ENCODE peak calls at places on chromosomes 3 and 15, in eight cellular contexts. W, J, T, X, K, C, E and A are unnamed samples. For H3K4me1 and H3K9me3, the result is how much of the 10 kb centered on the place peaks cover.

GRCh38 chr3:53303957-53304356 is 43.4 kb downstream of the DCP1A start:
- DNase-seq in W (no peak), J (no peak), T (no peak), X (no peak), K (no peak), C (no peak), E (no peak), A (no peak)

GRCh38 chr3:143571548-143571947 is 276.7 kb downstream of the SLC9A9 start:
- DNase-seq in W (no peak), J (no peak), T (no peak), X (no peak), K (no peak), C (no peak), E (no peak), A (no peak)

GRCh38 chr15:40909662-40910625 is 15.7 kb downstream of the VPS18 start:
- DNase-seq in W (no peak), J (peak), T (no peak), X (no peak), K (peak), C (no peak), E (no peak), A (no peak)

GRCh38 chr15:65653341-65653740 is 31.6 kb downstream of the SLC24A1 start:
- DNase-seq in W (no peak), J (no peak), T (no peak), X (no peak), K (no peak), C (no peak), E (peak), A (no peak)

GRCh38 chr3:136473716-136474326 is 223.7 kb downstream of the PCCB start:
- DNase-seq in W (no peak), J (no peak), T (no peak), X (no peak), K (no peak), C (no peak), E (peak), A (no peak)

GRCh38 chr15:55327392-55327791 is 8.4 kb downstream of the PIGB start:
- DNase-seq in W (no peak), J (no peak), T (no peak), X (no peak), K (no peak), C (no peak), E (no peak), A (no peak)

GRCh38 chr15:28952666-28953491 is 67.1 kb downstream of the APBA2 start:
- DNase-seq in W (no peak), J (no peak), T (no peak), X (no peak), K (no peak), C (no peak), E (no peak), A (peak)

GRCh38 chr15:88648357-88649214 is 9.8 kb downstream of the ISG20 start:
- DNase-seq in W (peak), J (peak), T (no peak), X (no peak), K (peak), C (no peak), E (no peak), A (no peak)

GRCh38 chr3:148455098-148455497 is 242.6 kb upstream of the AGTR1 start:
- DNase-seq in W (no peak), J (no peak), T (peak), X (no peak), K (no peak), C (no peak), E (no peak), A (no peak)

GRCh38 chr15:91664224-91664836 is 189.2 kb upstream of the SLCO3A1 start:
- DNase-seq in W (no peak), J (no peak), T (no peak), X (no peak), K (no peak), C (no peak), E (no peak), A (no peak)

GRCh38 chr3:13280856-13281656 is 139.1 kb downstream of the NUP210 start:
- DNase-seq in W (peak), J (no peak), T (no peak), X (no peak), K (no peak), C (no peak), E (no peak), A (no peak)

GRCh38 chr3:109257269-109257668 is 59.0 kb downstream of the DPPA2 start:
- DNase-seq in W (no peak), J (no peak), T (no peak), X (no peak), K (no peak), C (no peak), E (no peak), A (no peak)

GRCh38 chr3:126118591-126118990 is 34.7 kb upstream of the SLC41A3 start:
- DNase-seq in W (peak), J (peak), T (peak), X (no peak), K (no peak), C (no peak), E (no peak), A (no peak)

GRCh38 chr15:85810075-85810474 is 15.3 kb upstream of the KLHL25 start:
- DNase-seq in W (no peak), J (no peak), T (no peak), X (no peak), K (no peak), C (no peak), E (no peak), A (no peak)

GRCh38 chr3:14335774-14336413 is 66.5 kb upstream of the SLC6A6 start:
- DNase-seq in W (no peak), J (no peak), T (no peak), X (no peak), K (no peak), C (no peak), E (no peak), A (no peak)

GRCh38 chr3:120147072-120147871 is 53.0 kb upstream of the GSK3B start:
- DNase-seq in W (no peak), J (peak), T (no peak), X (peak), K (peak), C (no peak), E (peak), A (no peak)

GRCh38 chr15:55319537-55320325 is 709 bp downstream of the PIGB start:
- DNase-seq in W (no peak), J (peak), T (peak), X (no peak), K (no peak), C (no peak), E (peak), A (peak)

GRCh38 chr3:178084938-178085816 is 451.1 kb upstream of the KCNMB2 start:
- DNase-seq in W (peak), J (peak), T (peak), X (peak), K (peak), C (no peak), E (peak), A (peak)

GRCh38 chr3:197795200-197795599 is 4.1 kb downstream of the LRCH3 start:
- DNase-seq in W (no peak), J (no peak), T (peak), X (no peak), K (no peak), C (no peak), E (no peak), A (no peak)

GRCh38 chr3:116920836-116921596 is 211.4 kb downstream of the TUSC7 start:
- DNase-seq in W (no peak), J (no peak), T (no peak), X (no peak), K (no peak), C (no peak), E (no peak), A (no peak)

GRCh38 chr3:148718982-148719862 is 21.5 kb downstream of the AGTR1 start:
- DNase-seq in W (no peak), J (no peak), T (no peak), X (no peak), K (no peak), C (no peak), E (no peak), A (peak)

GRCh38 chr3:140236836-140237476 is 302.0 kb downstream of the CLSTN2 start:
- DNase-seq in W (no peak), J (peak), T (no peak), X (no peak), K (no peak), C (no peak), E (no peak), A (no peak)

GRCh38 chr3:131772278-131772893 is 262.4 kb downstream of the CPNE4 start:
- DNase-seq in W (no peak), J (no peak), T (no peak), X (no peak), K (no peak), C (no peak), E (no peak), A (no peak)

DNA sequence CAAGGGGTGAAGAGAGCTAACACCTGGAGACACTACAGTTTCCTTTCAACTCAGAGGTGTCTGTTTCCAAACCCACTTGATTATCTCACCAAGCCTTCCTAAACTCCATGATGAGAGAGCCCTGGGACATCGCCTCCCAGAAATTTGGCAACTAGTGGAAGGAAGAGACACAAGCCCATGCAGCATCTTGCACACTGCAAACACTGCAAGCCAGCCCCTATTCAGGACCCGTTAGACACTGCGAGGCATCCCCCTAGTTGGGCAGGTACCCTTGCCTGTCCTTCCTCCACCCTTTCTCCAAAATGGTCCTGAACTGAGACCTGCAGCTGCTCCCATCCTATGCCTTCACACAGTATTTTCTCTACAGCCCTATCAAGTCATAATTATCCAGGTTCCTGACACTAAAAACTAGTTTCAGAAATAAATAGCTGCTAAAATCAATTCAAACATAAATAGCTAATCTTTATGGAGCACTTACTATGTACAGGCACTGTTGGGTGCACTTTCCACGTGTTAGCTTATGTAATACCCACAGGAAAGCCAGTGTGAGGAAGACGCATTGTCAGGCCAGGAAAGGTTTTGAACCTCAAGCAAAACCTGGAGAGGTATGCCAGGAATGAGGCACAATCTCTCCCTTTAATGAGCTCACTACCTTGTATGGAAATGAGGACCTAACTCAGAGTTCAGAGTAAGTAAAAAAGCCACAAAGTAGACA is 2.8 kb downstream of the MAGI1 start:
- DNase-seq in W (no peak), J (peak), T (no peak), X (peak), K (peak), C (no peak), E (no peak), A (no peak)
- H3K4me3 ChIP-seq in W (peak), J (no peak), T (peak), X (peak), K (no peak), C (no peak), E (no peak), A (no peak)

GRCh38 chr15:45112143-45112591 is 1.8 kb downstream of the DUOX2 start:
- DNase-seq in W (peak), J (no peak), T (no peak), X (no peak), K (no peak), C (no peak), E (no peak), A (no peak)
- H3K4me1 ChIP-seq in W (under half), J (under half), T (under half), X (under half), K (under half), C (under half), E (under half), A (under half)

DNA sequence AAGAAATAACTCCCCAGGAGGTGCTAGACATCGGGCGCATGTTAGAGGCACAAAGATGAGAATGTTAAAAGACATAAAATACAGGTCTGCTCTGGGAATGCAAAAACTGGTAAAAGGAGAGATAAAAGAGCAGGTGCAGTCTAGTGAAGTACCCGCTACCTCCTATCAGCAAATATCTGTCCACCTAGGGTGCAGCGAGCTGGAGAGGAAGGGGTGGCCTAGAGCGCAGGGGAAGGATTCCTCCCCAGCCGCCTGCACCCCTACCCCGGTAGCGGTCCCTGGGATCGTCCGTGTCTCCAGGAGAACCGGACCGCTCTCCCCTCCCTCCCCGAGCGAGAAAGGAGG is 230 bp upstream of the ZNF662 start:
- DNase-seq in W (no peak), J (no peak), T (no peak), X (no peak), K (no peak), C (no peak), E (no peak), A (no peak)
- H3K9me3 ChIP-seq in W (under half), J (under half), T (under half), X (under half), K (under half), C (under half), E (under half), A (under half)

DNA sequence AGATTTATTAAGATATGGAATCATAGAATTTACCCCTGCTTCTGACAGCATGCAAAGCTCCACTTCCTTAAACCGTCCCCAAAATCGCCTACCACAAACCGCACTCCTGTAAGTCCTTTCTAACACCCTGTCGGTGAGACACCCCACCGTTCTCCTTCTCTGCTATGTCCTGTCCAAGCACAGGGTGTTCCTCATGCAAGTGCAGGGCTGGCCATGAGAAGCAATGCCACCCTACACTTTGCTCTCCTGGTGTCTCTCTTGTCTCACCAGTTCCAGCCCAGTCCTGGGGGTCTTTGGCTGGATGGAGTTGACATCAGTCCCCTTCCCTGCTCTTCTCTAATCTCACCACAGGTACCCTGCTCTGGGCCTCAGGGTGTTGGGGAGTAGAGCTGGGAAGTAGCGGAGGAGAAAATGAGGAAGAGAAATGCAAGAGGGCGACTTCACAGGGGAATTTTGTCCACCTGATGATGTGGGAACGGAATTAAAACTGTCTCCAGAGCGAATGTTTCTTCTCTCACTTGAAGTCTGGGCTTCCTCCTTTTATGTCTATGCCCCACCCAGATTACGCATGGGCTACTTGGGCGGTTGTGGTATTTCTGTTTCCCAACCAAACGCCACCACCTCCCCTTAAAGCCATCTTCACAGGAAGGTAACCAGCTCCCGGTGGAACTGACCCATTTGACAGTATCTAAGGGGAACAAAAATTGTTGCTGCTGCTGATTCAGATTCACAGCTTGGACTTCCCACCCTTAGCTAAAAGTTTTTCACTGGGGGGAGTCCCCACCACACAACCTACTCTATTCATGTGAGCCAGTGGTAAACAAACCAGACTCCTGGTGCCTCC is 49.9 kb downstream of the CASR start:
- DNase-seq in W (no peak), J (no peak), T (peak), X (no peak), K (no peak), C (no peak), E (no peak), A (no peak)
- H3K4me3 ChIP-seq in W (no peak), J (no peak), T (no peak), X (no peak), K (no peak), C (no peak), E (no peak), A (no peak)

DNA sequence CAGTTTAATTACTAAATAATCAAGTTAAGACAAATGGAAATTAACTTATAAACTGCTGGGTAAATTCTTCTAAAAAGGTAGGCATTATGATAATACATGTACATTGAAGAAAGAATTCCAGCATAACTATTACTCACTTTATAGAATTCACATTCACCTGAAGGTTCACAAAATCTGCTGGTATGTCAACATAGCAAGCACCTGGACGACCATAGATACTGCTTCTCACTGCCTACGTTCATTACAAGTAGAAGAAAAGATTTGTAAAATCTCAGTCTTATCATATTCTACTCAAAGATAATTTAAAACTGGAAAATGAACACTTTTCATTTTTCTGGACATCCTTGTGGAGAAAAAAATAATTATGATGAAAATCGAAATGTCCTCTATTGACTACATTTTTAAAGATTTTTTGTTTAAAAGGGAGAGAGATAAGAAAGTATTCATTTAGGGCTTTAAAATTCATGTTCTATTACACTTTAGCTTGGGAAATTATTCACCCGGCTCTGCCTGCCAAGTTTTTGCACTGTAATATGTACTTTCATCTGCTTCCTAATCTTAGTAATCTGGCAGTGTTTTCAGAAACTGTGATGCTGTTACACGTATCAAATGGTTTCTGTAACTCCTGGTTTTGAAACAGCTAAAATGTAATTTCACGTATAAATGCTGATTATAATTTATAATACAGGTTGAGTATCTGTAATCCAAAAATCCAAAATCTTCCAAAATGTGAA is 16.1 kb downstream of the HACL1 start:
- DNase-seq in W (no peak), J (peak), T (peak), X (no peak), K (no peak), C (no peak), E (no peak), A (no peak)
- H3K4me1 ChIP-seq in W (under half), J (under half), T (under half), X (under half), K (under half), C (under half), E (under half), A (under half)

GRCh38 chr3:62708642-62709041 is 166.6 kb downstream of the CADPS start:
- DNase-seq in W (no peak), J (no peak), T (no peak), X (no peak), K (no peak), C (no peak), E (no peak), A (peak)
- H3K9me3 ChIP-seq in W (under half), J (under half), T (under half), X (under half), K (under half), C (under half), E (under half), A (under half)

GRCh38 chr3:114453296-114453888 is 159.6 kb downstream of the TIGIT start:
- DNase-seq in W (no peak), J (no peak), T (no peak), X (no peak), K (no peak), C (no peak), E (no peak), A (peak)
- H3K4me3 ChIP-seq in W (peak), J (no peak), T (peak), X (no peak), K (no peak), C (no peak), E (no peak), A (peak)